ENCODE peak calls at places on chromosomes 2 and 18, in five cellular contexts. One of them, this sample, is unnamed.

GRCh38 chr18:63320041-63320689 is 596 bp upstream of the BCL2 start:
- DNase-seq in GM23338: peak; percentile 87
- DNase-seq in HepG2: peak; percentile 61
- DNase-seq in GM12878: no peak
- DNase-seq in K562: peak; percentile 73
- DNase-seq in this sample: peak; percentile 63

GRCh38 chr2:18911416-18911815 is 322.0 kb upstream of the NT5C1B start:
- DNase-seq in GM23338: no peak
- DNase-seq in HepG2: no peak
- DNase-seq in GM12878: no peak
- DNase-seq in K562: no peak
- DNase-seq in this sample: no peak

GRCh38 chr2:46225730-46226129 is 71.5 kb upstream of the EPAS1 start:
- DNase-seq in GM23338: no peak
- DNase-seq in HepG2: peak; percentile 23
- DNase-seq in GM12878: no peak
- DNase-seq in K562: no peak
- DNase-seq in this sample: no peak

GRCh38 chr2:53051157-53051556 is 716.4 kb upstream of the CHAC2 start:
- DNase-seq in GM23338: no peak
- DNase-seq in HepG2: no peak
- DNase-seq in GM12878: no peak
- DNase-seq in K562: no peak
- DNase-seq in this sample: no peak

GRCh38 chr2:213036836-213037235 is 114.6 kb downstream of the IKZF2 start:
- DNase-seq in GM23338: no peak
- DNase-seq in HepG2: no peak
- DNase-seq in GM12878: no peak
- DNase-seq in K562: no peak
- DNase-seq in this sample: no peak

GRCh38 chr2:114727012-114727411 is 284.6 kb downstream of the DPP10 start:
- DNase-seq in GM23338: no peak
- DNase-seq in HepG2: no peak
- DNase-seq in GM12878: no peak
- DNase-seq in K562: no peak
- DNase-seq in this sample: no peak

GRCh38 chr2:71336802-71337201 is 5.2 kb downstream of the ZNF638 start:
- DNase-seq in GM23338: no peak
- DNase-seq in HepG2: no peak
- DNase-seq in GM12878: no peak
- DNase-seq in K562: no peak
- DNase-seq in this sample: no peak

GRCh38 chr18:44729631-44730101 is 49.0 kb downstream of the SETBP1 start:
- DNase-seq in GM23338: no peak
- DNase-seq in HepG2: no peak
- DNase-seq in GM12878: no peak
- DNase-seq in K562: peak; percentile 12
- DNase-seq in this sample: no peak

GRCh38 chr18:11851156-11852047 is at the start of gene CHMP1B:
- DNase-seq in GM23338: peak; percentile 99
- DNase-seq in HepG2: peak; percentile 91
- DNase-seq in GM12878: peak; percentile 79
- DNase-seq in K562: peak; percentile 92
- DNase-seq in this sample: peak; percentile 98

GRCh38 chr2:10395893-10396292 is 52.2 kb downstream of the ODC1 start:
- DNase-seq in GM23338: no peak
- DNase-seq in HepG2: no peak
- DNase-seq in GM12878: no peak
- DNase-seq in K562: no peak
- DNase-seq in this sample: no peak

GRCh38 chr2:117714110-117714509 is 100.4 kb upstream of the DDX18 start:
- DNase-seq in GM23338: no peak
- DNase-seq in HepG2: no peak
- DNase-seq in GM12878: no peak
- DNase-seq in K562: no peak
- DNase-seq in this sample: no peak

GRCh38 chr18:48948112-48949050 is 2.4 kb downstream of the SMAD7 start:
- DNase-seq in GM23338: peak; percentile 69
- DNase-seq in HepG2: peak; percentile 94
- DNase-seq in GM12878: no peak
- DNase-seq in K562: peak; percentile 25
- DNase-seq in this sample: no peak

GRCh38 chr2:188333751-188334524 is 42.3 kb downstream of the GULP1 start:
- DNase-seq in GM23338: no peak
- DNase-seq in HepG2: no peak
- DNase-seq in GM12878: no peak
- DNase-seq in K562: no peak
- DNase-seq in this sample: no peak

GRCh38 chr2:224630659-224631550 is 45.7 kb upstream of the CUL3 start:
- DNase-seq in GM23338: peak; percentile 6
- DNase-seq in HepG2: no peak
- DNase-seq in GM12878: no peak
- DNase-seq in K562: no peak
- DNase-seq in this sample: no peak
- H2AFZ ChIP-seq in GM23338: peak overlapping the region; percentile 52
- H2AFZ ChIP-seq in HepG2: no peak overlapping the region
- H2AFZ ChIP-seq in GM12878: no peak overlapping the region
- H2AFZ ChIP-seq in K562: no peak overlapping the region
- H2AFZ ChIP-seq in this sample: peak overlapping the region; percentile 58

GRCh38 chr2:224947566-224947965 is 94.7 kb downstream of the DOCK10 start:
- DNase-seq in GM23338: no peak
- DNase-seq in HepG2: no peak
- DNase-seq in GM12878: no peak
- DNase-seq in K562: no peak
- DNase-seq in this sample: no peak

GRCh38 chr2:224945134-224945533 is 97.1 kb downstream of the DOCK10 start:
- DNase-seq in GM23338: no peak
- DNase-seq in HepG2: no peak
- DNase-seq in GM12878: no peak
- DNase-seq in K562: no peak
- DNase-seq in this sample: no peak

GRCh38 chr2:224948859-224949258 is 93.4 kb downstream of the DOCK10 start:
- DNase-seq in GM23338: no peak
- DNase-seq in HepG2: no peak
- DNase-seq in GM12878: no peak
- DNase-seq in K562: no peak
- DNase-seq in this sample: no peak

GRCh38 chr2:224946911-224947310 is 95.4 kb downstream of the DOCK10 start:
- DNase-seq in GM23338: no peak
- DNase-seq in HepG2: no peak
- DNase-seq in GM12878: no peak
- DNase-seq in K562: no peak
- DNase-seq in this sample: no peak

GRCh38 chr2:224948005-224948404 is 94.3 kb downstream of the DOCK10 start:
- DNase-seq in GM23338: no peak
- DNase-seq in HepG2: no peak
- DNase-seq in GM12878: no peak
- DNase-seq in K562: no peak
- DNase-seq in this sample: no peak
- TF ChIP-seq CREB1 in GM23338: no peak
- TF ChIP-seq CREB1 in HepG2: no peak
- TF ChIP-seq CREB1 in GM12878: no peak
- TF ChIP-seq CREB1 in K562: no peak
- TF ChIP-seq CREB1 in this sample: no peak

GRCh38 chr2:109487871-109488655 is 125.7 kb downstream of the SEPTIN10 start:
- DNase-seq in GM23338: no peak
- DNase-seq in HepG2: no peak
- DNase-seq in GM12878: no peak
- DNase-seq in K562: no peak
- DNase-seq in this sample: no peak
- H2AFZ ChIP-seq in GM23338: no peak overlapping the region
- H2AFZ ChIP-seq in HepG2: no peak overlapping the region
- H2AFZ ChIP-seq in GM12878: no peak overlapping the region
- H2AFZ ChIP-seq in K562: no peak overlapping the region
- H2AFZ ChIP-seq in this sample: no peak overlapping the region

DNA sequence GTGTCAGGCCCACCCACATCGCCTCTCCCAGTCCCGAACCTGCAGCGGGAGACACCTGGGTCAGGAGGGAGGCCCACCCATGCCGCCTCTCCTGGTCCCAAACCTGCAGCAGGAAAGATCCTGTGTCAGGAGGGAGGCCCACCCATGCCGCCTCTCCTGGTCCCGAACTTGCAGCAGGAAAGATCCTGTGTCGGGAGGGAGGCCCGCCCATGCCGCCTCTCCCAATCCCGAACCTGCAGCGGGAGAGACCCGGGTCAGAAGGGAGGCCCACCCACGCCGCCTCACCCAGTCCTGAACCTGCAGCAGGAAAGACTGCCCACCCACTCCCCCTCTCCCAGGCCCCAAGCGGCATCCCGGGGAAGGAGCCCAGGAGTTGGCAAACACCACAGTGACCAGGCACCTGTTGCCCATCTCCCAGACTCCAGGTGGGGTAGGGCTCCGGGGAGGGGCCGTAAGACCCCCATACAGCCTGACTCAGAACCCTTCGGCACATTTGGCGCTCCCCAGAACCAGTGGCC is 7.8 kb downstream of the SLC66A2 start:
- DNase-seq in GM23338: no peak
- DNase-seq in HepG2: no peak
- DNase-seq in GM12878: no peak
- DNase-seq in K562: no peak
- DNase-seq in this sample: no peak
- TF ChIP-seq CREB1 in GM23338: no peak
- TF ChIP-seq CREB1 in HepG2: no peak
- TF ChIP-seq CREB1 in GM12878: no peak
- TF ChIP-seq CREB1 in K562: no peak
- TF ChIP-seq CREB1 in this sample: no peak

DNA sequence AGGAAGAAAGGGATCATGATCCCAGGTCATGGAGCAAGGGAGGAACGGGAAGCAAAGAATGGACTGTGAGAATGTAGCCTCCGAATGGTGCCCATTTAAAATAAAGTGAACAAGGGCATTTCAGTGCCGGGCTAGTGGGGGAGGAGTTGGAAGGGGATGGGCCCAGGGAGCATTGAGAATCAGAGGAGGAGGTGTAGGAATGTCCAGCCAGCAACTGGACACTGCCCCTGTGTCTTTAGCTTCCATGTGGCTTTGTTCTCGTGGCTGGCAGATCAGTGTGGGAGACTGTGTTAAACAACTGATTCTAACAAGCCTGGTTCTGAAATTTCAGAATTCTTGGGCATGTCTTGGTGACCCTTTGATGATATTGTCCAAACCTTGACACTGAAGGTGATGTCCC is 1.4 kb upstream of the RNF103 start:
- DNase-seq in GM23338: no peak
- DNase-seq in HepG2: no peak
- DNase-seq in GM12878: no peak
- DNase-seq in K562: no peak
- DNase-seq in this sample: no peak
- H2AFZ ChIP-seq in GM23338: no peak overlapping the region
- H2AFZ ChIP-seq in HepG2: no peak overlapping the region
- H2AFZ ChIP-seq in GM12878: no peak overlapping the region
- H2AFZ ChIP-seq in K562: peak overlapping the region; percentile 66
- H2AFZ ChIP-seq in this sample: no peak overlapping the region

DNA sequence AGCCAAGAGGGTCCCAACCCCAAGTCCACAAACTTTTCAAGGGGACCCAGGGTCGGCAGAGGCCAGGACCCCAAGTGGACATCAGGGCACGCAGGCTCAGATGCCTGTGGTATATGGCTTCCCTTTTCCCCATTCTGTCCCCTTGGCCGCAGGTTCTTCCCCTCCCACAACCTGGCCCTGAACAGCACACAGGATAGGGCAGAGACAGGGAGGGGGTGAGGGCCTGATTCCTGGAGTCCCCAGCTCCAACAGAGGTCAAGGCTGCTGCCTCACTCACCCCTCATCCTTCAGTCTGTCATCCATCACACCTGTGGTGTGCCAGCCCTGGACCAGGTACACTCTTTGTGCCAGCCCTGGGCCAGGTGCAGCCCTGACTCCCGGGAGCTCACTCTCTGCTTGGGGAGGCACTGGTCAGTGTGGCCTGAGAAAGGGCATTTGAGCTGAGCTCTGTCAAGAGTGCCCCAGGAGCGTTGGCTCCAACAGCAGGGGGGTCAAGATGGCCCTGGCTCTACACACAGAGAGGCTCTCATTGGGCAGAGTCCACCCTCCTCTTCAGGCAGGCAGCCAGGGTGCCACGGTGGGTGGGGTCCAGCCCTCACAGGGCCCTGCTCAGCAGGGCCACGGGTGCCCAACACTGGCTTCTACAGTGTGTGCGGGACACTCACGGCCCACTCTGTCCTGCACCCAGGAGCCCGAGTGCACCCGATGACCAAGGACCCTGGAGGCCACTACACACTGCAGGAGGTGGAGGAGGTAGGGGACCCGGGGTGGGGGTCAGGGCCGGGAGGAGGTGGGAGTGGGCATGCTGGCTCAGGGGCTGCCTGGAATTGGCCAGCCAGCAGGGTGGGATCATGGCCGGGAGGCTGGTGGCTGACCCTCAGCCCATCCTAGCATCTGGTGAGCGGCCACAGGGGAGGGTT is 1.6 kb downstream of the AGXT start:
- DNase-seq in GM23338: no peak
- DNase-seq in HepG2: no peak
- DNase-seq in GM12878: no peak
- DNase-seq in K562: no peak
- DNase-seq in this sample: no peak
- TF ChIP-seq CREB1 in GM23338: no peak
- TF ChIP-seq CREB1 in HepG2: no peak
- TF ChIP-seq CREB1 in GM12878: no peak
- TF ChIP-seq CREB1 in K562: no peak
- TF ChIP-seq CREB1 in this sample: no peak

DNA sequence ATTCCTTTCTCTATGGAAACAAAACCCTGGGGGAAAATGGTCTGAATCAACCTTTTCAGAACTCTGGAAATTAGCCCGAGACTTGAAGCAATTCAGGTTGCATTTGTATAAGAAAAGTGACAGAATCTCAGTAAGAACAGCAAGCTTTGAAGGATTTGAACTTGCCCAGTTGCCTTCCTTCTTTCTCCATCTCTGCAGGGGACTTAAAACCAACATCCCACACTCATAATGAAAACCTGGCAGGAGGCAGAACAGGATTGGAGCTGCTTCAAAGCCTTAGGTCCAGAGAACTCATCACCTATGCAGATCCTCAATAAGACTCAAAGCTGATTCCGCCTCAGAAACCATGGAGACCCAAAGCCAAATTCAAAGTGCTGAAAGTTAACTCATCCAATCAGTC is 790.5 kb upstream of the ID2 start:
- DNase-seq in GM23338: peak; percentile 78
- DNase-seq in HepG2: no peak
- DNase-seq in GM12878: no peak
- DNase-seq in K562: no peak
- DNase-seq in this sample: peak; percentile 53
- H2AFZ ChIP-seq in GM23338: no peak overlapping the region
- H2AFZ ChIP-seq in HepG2: no peak overlapping the region
- H2AFZ ChIP-seq in GM12878: no peak overlapping the region
- H2AFZ ChIP-seq in K562: no peak overlapping the region
- H2AFZ ChIP-seq in this sample: no peak overlapping the region

GRCh38 chr2:29273704-29274611 is 158.7 kb downstream of the CLIP4 start:
- DNase-seq in GM23338: no peak
- DNase-seq in HepG2: no peak
- DNase-seq in GM12878: no peak
- DNase-seq in K562: no peak
- DNase-seq in this sample: no peak
- TF ChIP-seq CREB1 in GM23338: no peak
- TF ChIP-seq CREB1 in HepG2: no peak
- TF ChIP-seq CREB1 in GM12878: no peak
- TF ChIP-seq CREB1 in K562: no peak
- TF ChIP-seq CREB1 in this sample: no peak

GRCh38 chr18:56139792-56140254 is 498.6 kb downstream of the TXNL1 start:
- DNase-seq in GM23338: no peak
- DNase-seq in HepG2: no peak
- DNase-seq in GM12878: no peak
- DNase-seq in K562: no peak
- DNase-seq in this sample: no peak

GRCh38 chr18:56139372-56139771 is 499.0 kb downstream of the TXNL1 start:
- DNase-seq in GM23338: no peak
- DNase-seq in HepG2: no peak
- DNase-seq in GM12878: no peak
- DNase-seq in K562: no peak
- DNase-seq in this sample: no peak
- H2AFZ ChIP-seq in GM23338: no peak overlapping the region
- H2AFZ ChIP-seq in HepG2: no peak overlapping the region
- H2AFZ ChIP-seq in GM12878: no peak overlapping the region
- H2AFZ ChIP-seq in K562: no peak overlapping the region
- H2AFZ ChIP-seq in this sample: no peak overlapping the region